ENCODE peak calls at places on chromosome 15, in six cellular contexts. M is HCT116, Q is HepG2, L is H1, V is K562, Y is GM12878. Z is an unnamed sample. For H3K4me1, the result is how much of the 10 kb centered on the place peaks cover.

GRCh38 chr15:66097151-66098018 is 156.2 kb downstream of the MEGF11 start:
- DNase-seq in M (no peak), Q (no peak), L (no peak), V (no peak), Y (no peak), Z (no peak)

GRCh38 chr15:29568840-29569532 is 253.3 kb downstream of the TJP1 start:
- DNase-seq in M (peak), Q (peak), L (no peak), V (no peak), Y (no peak), Z (no peak)

GRCh38 chr15:25469377-25469776 is 30.6 kb upstream of the UBE3A start:
- DNase-seq in M (no peak), Q (no peak), L (no peak), V (no peak), Y (no peak), Z (no peak)

GRCh38 chr15:38662805-38663204 is 98.2 kb upstream of the RASGRP1 start:
- DNase-seq in M (no peak), Q (no peak), L (no peak), V (no peak), Y (no peak), Z (no peak)

GRCh38 chr15:78103406-78104118 is 11.2 kb downstream of the SH2D7 start:
- DNase-seq in M (no peak), Q (no peak), L (no peak), V (no peak), Y (peak), Z (no peak)

GRCh38 chr15:77507151-77507847 is 86.6 kb downstream of the HMG20A start:
- DNase-seq in M (no peak), Q (no peak), L (no peak), V (no peak), Y (no peak), Z (no peak)

GRCh38 chr15:27844018-27844666 is 255.0 kb downstream of the OCA2 start:
- DNase-seq in M (no peak), Q (no peak), L (peak), V (no peak), Y (no peak), Z (no peak)

GRCh38 chr15:64536244-64536836 is 76.0 kb downstream of the ZNF609 start:
- DNase-seq in M (peak), Q (peak), L (no peak), V (no peak), Y (no peak), Z (no peak)

GRCh38 chr15:56339594-56339993 is 25.6 kb upstream of the TEX9 start:
- DNase-seq in M (no peak), Q (no peak), L (no peak), V (no peak), Y (no peak), Z (peak)

GRCh38 chr15:72861511-72861910 is 78.0 kb upstream of the ADPGK start:
- DNase-seq in M (no peak), Q (no peak), L (peak), V (no peak), Y (no peak), Z (no peak)

GRCh38 chr15:70605606-70606410 is 157.6 kb downstream of the UACA start:
- DNase-seq in M (no peak), Q (peak), L (no peak), V (no peak), Y (no peak), Z (no peak)

GRCh38 chr15:70602834-70603560 is 160.4 kb downstream of the UACA start:
- DNase-seq in M (no peak), Q (no peak), L (no peak), V (no peak), Y (no peak), Z (no peak)

GRCh38 chr15:70602281-70602680 is 161.1 kb downstream of the UACA start:
- DNase-seq in M (no peak), Q (no peak), L (peak), V (no peak), Y (no peak), Z (no peak)

GRCh38 chr15:70608156-70608555 is 155.2 kb downstream of the UACA start:
- DNase-seq in M (no peak), Q (no peak), L (no peak), V (no peak), Y (no peak), Z (no peak)

GRCh38 chr15:70604671-70605070 is 158.7 kb downstream of the UACA start:
- DNase-seq in M (no peak), Q (peak), L (no peak), V (no peak), Y (no peak), Z (no peak)
- H3K4me1 ChIP-seq in M (under half), Q (under half), L (under half), V (under half), Y (under half), Z (under half)

GRCh38 chr15:98937413-98938104 is 70.0 kb downstream of the PGPEP1L start:
- DNase-seq in M (no peak), Q (no peak), L (no peak), V (no peak), Y (peak), Z (no peak)
- TF ChIP-seq YY1 in M (no peak), Q (no peak), L (no peak), V (no peak), Y (no peak), Z (no peak)

DNA sequence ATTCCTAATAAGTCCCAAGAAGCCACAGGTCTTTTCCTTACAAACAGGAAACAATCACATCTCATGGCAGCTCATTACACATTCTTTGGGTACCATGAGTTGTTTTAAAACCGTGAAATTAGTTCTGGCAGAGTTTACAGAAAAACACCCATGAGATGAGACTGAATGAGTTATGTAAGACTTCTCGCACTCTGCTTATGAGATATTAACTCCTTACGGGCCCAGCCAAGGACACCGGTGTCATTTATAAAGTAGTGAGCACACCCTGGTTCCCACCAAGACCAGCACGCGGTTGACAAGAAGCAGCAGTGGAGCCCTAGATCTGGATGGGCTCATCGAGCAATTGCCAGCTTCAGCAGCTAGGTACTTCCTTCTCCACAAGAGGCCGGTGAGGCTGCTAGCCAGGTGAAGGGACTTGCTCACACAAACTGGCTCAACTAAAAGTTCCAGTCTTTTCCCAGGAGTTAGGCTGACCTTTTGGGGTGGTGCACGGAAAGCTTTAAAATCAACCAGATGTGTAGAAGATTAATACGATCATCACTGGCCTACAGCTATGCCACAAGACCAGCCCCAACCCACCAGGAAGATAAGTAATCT is 318.6 kb upstream of the ICE2 start:
- DNase-seq in M (no peak), Q (no peak), L (no peak), V (no peak), Y (no peak), Z (no peak)
- TF ChIP-seq ZNF274 in M (no peak), Q (no peak), L (no peak), V (no peak), Y (no peak), Z (no peak)

GRCh38 chr15:31332020-31332680 is 5.5 kb downstream of the KLF13 start:
- DNase-seq in M (no peak), Q (no peak), L (no peak), V (no peak), Y (no peak), Z (no peak)
- H3K4me1 ChIP-seq in M (under half), Q (half or more), L (under half), V (under half), Y (half or more), Z (under half)

DNA sequence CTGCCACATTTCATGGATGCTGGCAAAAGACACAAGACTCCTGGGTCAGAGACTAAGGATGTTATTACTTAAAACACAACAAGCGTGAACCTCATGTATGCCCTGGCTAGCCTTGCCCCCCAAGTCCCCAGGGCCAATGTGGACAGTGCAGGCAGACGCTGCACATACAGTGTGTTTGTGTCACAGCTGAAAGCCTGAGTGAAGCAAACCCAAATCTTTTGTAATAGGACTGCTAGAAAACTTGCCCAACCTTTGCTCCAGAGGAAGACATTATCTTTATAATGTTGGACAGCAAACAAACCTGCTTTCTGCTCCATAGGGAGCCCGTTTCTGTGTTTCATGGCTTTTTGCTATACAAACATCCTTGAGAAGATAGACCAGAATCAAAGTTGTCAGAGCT is 282.0 kb upstream of the RORA start:
- DNase-seq in M (no peak), Q (no peak), L (no peak), V (no peak), Y (no peak), Z (no peak)
- TF ChIP-seq YY1 in M (no peak), Q (no peak), L (no peak), V (no peak), Y (no peak), Z (no peak)

DNA sequence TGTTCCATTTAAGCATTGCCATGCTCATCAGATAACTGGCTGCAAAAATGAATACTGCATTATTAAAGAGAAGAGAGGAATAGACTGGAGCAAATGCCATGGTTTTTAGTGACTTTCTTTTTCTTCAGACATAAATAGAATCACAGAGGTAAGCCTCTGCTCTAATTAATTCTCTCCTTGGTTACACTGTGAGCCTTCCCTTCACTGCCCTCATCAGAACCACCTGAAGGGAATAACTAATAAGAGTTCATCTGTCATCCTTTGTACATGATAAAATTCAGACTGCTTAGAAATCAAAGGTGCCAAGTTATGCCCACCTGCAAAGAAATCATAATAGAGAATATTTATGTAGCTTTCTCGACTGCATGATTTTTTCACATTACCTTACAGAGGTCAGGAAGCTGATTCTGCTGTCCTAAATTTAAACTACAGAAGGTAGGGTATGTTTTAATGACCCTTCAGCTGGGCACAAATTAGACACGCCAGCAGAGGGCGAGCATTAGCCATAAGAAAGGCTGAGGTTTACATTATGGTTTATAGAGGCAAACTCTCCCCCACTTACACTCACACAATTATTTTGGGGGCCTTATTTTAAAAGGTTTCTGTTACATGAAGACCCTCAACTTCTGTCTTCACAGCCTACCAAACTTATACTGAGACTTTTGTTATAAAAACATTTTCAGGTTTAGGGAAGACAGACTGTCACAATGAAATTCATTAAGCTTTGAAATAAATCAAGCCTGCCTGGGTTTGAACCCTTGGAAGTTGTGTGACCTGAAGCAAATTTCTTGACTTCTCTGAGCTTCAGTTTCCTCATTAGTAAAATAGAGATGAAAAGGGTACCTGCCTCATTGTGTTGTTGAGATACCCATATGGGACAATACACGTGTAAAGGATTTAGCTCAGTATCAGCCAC is 15.3 kb upstream of the UNC13C start:
- DNase-seq in M (no peak), Q (peak), L (peak), V (peak), Y (no peak), Z (no peak)
- TF ChIP-seq ZNF274 in M (no peak), Q (no peak), L (no peak), V (no peak), Y (no peak), Z (no peak)

GRCh38 chr15:67828969-67829646 is 3.8 kb downstream of the SKOR1 start:
- DNase-seq in M (no peak), Q (no peak), L (peak), V (no peak), Y (no peak), Z (no peak)

GRCh38 chr15:67828379-67828968 is 3.2 kb downstream of the SKOR1 start:
- DNase-seq in M (no peak), Q (no peak), L (no peak), V (no peak), Y (no peak), Z (no peak)

GRCh38 chr15:67827561-67828378 is 2.5 kb downstream of the SKOR1 start:
- DNase-seq in M (no peak), Q (no peak), L (peak), V (no peak), Y (no peak), Z (no peak)

GRCh38 chr15:67831363-67831762 is 6.1 kb downstream of the SKOR1 start:
- DNase-seq in M (no peak), Q (no peak), L (peak), V (no peak), Y (no peak), Z (no peak)

DNA sequence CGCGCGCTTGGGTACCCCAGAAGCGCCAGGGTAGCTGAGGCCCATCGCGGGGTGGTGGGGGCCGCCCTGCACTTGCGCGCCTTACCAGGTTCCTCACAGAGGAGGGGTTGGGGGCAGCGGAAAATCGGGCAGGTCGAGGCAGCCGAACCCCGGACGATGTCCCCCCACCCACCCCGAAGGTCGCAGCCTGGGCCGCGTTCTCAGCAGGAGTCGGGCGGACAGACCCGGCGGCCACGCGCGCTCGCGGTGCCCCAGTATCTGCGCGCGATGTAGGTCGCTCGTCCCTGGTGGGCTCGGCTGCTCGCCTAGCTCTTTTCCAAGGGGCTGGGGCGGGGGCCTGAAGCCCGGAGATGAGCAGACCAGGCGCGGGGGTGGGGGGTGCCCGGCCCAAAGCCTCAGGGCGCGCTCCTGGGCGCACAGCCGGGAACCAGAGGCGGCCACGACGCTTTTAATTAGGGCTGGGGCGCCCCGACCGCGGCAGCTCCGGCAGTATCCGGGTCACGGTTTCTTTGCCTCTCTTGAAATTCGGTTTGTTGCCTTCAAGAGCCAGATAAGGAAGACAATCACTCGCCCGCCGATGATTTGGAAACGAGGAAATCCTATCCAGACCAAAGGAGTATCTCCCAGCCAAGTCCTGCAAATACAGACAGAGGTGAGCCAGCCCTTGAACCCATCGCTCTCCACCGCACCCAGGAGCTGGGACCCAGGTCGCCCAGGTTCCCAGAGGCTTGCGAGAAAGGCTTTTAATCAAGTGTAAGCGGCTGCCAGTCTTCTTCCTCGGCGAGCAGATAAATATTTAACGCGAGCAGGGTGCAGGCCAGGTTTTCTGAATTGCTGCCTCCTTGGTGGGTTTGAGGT is 4.6 kb downstream of the SKOR1 start:
- DNase-seq in M (no peak), Q (no peak), L (peak), V (no peak), Y (no peak), Z (no peak)
- H3K4me1 ChIP-seq in M (under half), Q (under half), L (under half), V (under half), Y (under half), Z (under half)

GRCh38 chr15:74362482-74362881 is 5.0 kb downstream of the CYP11A1 start:
- DNase-seq in M (no peak), Q (no peak), L (no peak), V (no peak), Y (no peak), Z (no peak)

GRCh38 chr15:74368121-74368520 is 675 bp upstream of the CYP11A1 start:
- DNase-seq in M (no peak), Q (no peak), L (no peak), V (no peak), Y (no peak), Z (no peak)

GRCh38 chr15:74367296-74367854 is at the start of gene CYP11A1:
- DNase-seq in M (no peak), Q (no peak), L (no peak), V (no peak), Y (no peak), Z (no peak)

GRCh38 chr15:74364936-74365618 is 2.4 kb downstream of the CYP11A1 start:
- DNase-seq in M (no peak), Q (no peak), L (no peak), V (no peak), Y (no peak), Z (no peak)

GRCh38 chr15:74365619-74366445 is 1.6 kb downstream of the CYP11A1 start:
- DNase-seq in M (no peak), Q (peak), L (peak), V (no peak), Y (no peak), Z (no peak)
- TF ChIP-seq YY1 in M (no peak), Q (no peak), L (no peak), V (no peak), Y (no peak), Z (no peak)